ENCODE peak calls at places on chromosomes 13 and 19, in nine cellular contexts. Y, C, U, B, I, E, F, J and S are unnamed samples.

GRCh38 chr13:75934889-75935288 is 298.8 kb downstream of the LMO7 start:
- DNase-seq in Y (no peak), C (no peak), U (no peak), B (no peak), I (no peak), E (peak), F (peak), J (peak), S (no peak)

GRCh38 chr13:28744656-28745055 is 25.9 kb upstream of the SLC46A3 start:
- DNase-seq in Y (no peak), C (no peak), U (no peak), B (no peak), I (no peak), E (no peak), F (no peak), J (peak), S (no peak)

GRCh38 chr19:1383311-1384084 is at the start of gene NDUFS7:
- DNase-seq in Y (peak), C (peak), U (peak), B (peak), I (peak), E (peak), F (peak), J (peak), S (peak)

GRCh38 chr13:32080328-32080744 is 48.8 kb downstream of the FRY start:
- DNase-seq in Y (no peak), C (no peak), U (no peak), B (no peak), I (no peak), E (no peak), F (no peak), J (no peak), S (no peak)

GRCh38 chr19:36687214-36688056 is at the start of gene ZNF567:
- DNase-seq in Y (peak), C (peak), U (peak), B (peak), I (peak), E (peak), F (peak), J (peak), S (peak)

GRCh38 chr19:28012361-28012760 is 1200.6 kb downstream of the UQCRFS1 start:
- DNase-seq in Y (no peak), C (no peak), U (no peak), B (no peak), I (no peak), E (peak), F (no peak), J (no peak), S (no peak)

GRCh38 chr13:71514900-71515598 is 352.0 kb downstream of the DACH1 start:
- DNase-seq in Y (no peak), C (no peak), U (no peak), B (no peak), I (no peak), E (no peak), F (no peak), J (no peak), S (no peak)

GRCh38 chr19:32662186-32662585 is 12.8 kb downstream of the ANKRD27 start:
- DNase-seq in Y (no peak), C (no peak), U (no peak), B (no peak), I (no peak), E (peak), F (peak), J (no peak), S (no peak)

GRCh38 chr19:16118489-16119033 is 6.9 kb downstream of the RAB8A start:
- DNase-seq in Y (peak), C (no peak), U (no peak), B (no peak), I (no peak), E (no peak), F (no peak), J (no peak), S (no peak)

GRCh38 chr19:40026597-40026970 is 29.4 kb downstream of the ZNF780B start:
- DNase-seq in Y (no peak), C (no peak), U (no peak), B (no peak), I (no peak), E (no peak), F (no peak), J (no peak), S (no peak)

GRCh38 chr19:58543826-58544590 is at the start of gene TRIM28:
- DNase-seq in Y (peak), C (peak), U (peak), B (peak), I (peak), E (peak), F (peak), J (peak), S (peak)

GRCh38 chr19:13076320-13076719 is 26.3 kb downstream of the LYL1 start:
- DNase-seq in Y (no peak), C (no peak), U (no peak), B (no peak), I (no peak), E (no peak), F (no peak), J (no peak), S (no peak)

GRCh38 chr13:31987535-31988170 is 43.9 kb upstream of the FRY start:
- DNase-seq in Y (no peak), C (no peak), U (no peak), B (no peak), I (no peak), E (no peak), F (no peak), J (peak), S (no peak)

GRCh38 chr19:42132030-42132628 is at the start of gene POU2F2:
- DNase-seq in Y (peak), C (peak), U (peak), B (peak), I (peak), E (peak), F (no peak), J (no peak), S (peak)

GRCh38 chr13:29676535-29676934 is 81.0 kb upstream of the SLC7A1 start:
- DNase-seq in Y (no peak), C (no peak), U (no peak), B (no peak), I (no peak), E (no peak), F (peak), J (peak), S (no peak)

GRCh38 chr13:98143601-98144500 is 957 bp downstream of the FARP1 start:
- DNase-seq in Y (peak), C (no peak), U (peak), B (no peak), I (no peak), E (peak), F (peak), J (peak), S (no peak)

GRCh38 chr13:27211271-27211670 is 39.7 kb upstream of the USP12 start:
- DNase-seq in Y (no peak), C (no peak), U (no peak), B (no peak), I (no peak), E (no peak), F (no peak), J (no peak), S (no peak)

GRCh38 chr13:108220042-108220441 is 1.9 kb downstream of the ABHD13 start:
- DNase-seq in Y (no peak), C (no peak), U (no peak), B (no peak), I (no peak), E (no peak), F (no peak), J (no peak), S (no peak)